ENCODE peak calls at places on chromosomes 6 and 20, in six cellular contexts. G, E, I, T, U and Z are unnamed samples.

GRCh38 chr6:149336529-149336928 is 19.0 kb downstream of the TAB2 start:
- DNase-seq in G (no peak), E (no peak), I (no peak), T (no peak), U (no peak), Z (no peak)

GRCh38 chr20:7285918-7286556 is 518.6 kb downstream of the BMP2 start:
- DNase-seq in G (peak), E (peak), I (no peak), T (peak), U (peak), Z (peak)

GRCh38 chr6:10112871-10113584 is 301.8 kb downstream of the TFAP2A start:
- DNase-seq in G (no peak), E (no peak), I (no peak), T (no peak), U (no peak), Z (peak)

GRCh38 chr6:1223312-1223603 is 88.6 kb upstream of the FOXQ1 start:
- DNase-seq in G (no peak), E (no peak), I (no peak), T (no peak), U (no peak), Z (no peak)

GRCh38 chr6:85236636-85237035 is 213.2 kb upstream of the NT5E start:
- DNase-seq in G (no peak), E (no peak), I (no peak), T (no peak), U (no peak), Z (no peak)

GRCh38 chr20:47985092-47985850 is 200.0 kb upstream of the SULF2 start:
- DNase-seq in G (peak), E (no peak), I (no peak), T (peak), U (peak), Z (peak)

GRCh38 chr20:57586370-57586793 is 25.5 kb downstream of the PCK1 start:
- DNase-seq in G (no peak), E (no peak), I (no peak), T (no peak), U (no peak), Z (peak)

GRCh38 chr6:36430351-36430750 is 12.3 kb downstream of the PXT1 start:
- DNase-seq in G (no peak), E (no peak), I (no peak), T (peak), U (peak), Z (no peak)

GRCh38 chr6:86706449-86706848 is 230.9 kb upstream of the HTR1E start:
- DNase-seq in G (peak), E (no peak), I (no peak), T (no peak), U (no peak), Z (peak)

GRCh38 chr6:145841668-145842067 is 27.1 kb upstream of the FBXO30 start:
- DNase-seq in G (no peak), E (no peak), I (no peak), T (no peak), U (no peak), Z (peak)

GRCh38 chr6:170147832-170148708 is 142.8 kb downstream of the DLL1 start:
- DNase-seq in G (no peak), E (no peak), I (peak), T (no peak), U (no peak), Z (peak)

GRCh38 chr6:108574457-108575149 is 13.9 kb downstream of the FOXO3 start:
- DNase-seq in G (no peak), E (no peak), I (no peak), T (no peak), U (no peak), Z (no peak)

GRCh38 chr6:2432258-2432657 is 186.9 kb upstream of the GMDS start:
- DNase-seq in G (no peak), E (no peak), I (no peak), T (peak), U (peak), Z (no peak)

GRCh38 chr6:163586888-163587287 is 172.4 kb downstream of the QKI start:
- DNase-seq in G (no peak), E (no peak), I (no peak), T (no peak), U (no peak), Z (no peak)

GRCh38 chr6:82015043-82015442 is 232.5 kb downstream of the IBTK start:
- DNase-seq in G (no peak), E (no peak), I (no peak), T (peak), U (peak), Z (no peak)

GRCh38 chr6:21228411-21228810 is 365.1 kb upstream of the SOX4 start:
- DNase-seq in G (no peak), E (no peak), I (no peak), T (no peak), U (peak), Z (no peak)

GRCh38 chr6:138222901-138223546 is 4.7 kb upstream of the PBOV1 start:
- DNase-seq in G (no peak), E (no peak), I (no peak), T (no peak), U (no peak), Z (no peak)